ENCODE peak calls at places on chromosome 18, in ten cellular contexts. M is chondrocyte, W is B cell, S is GM12865, U is RWPE1, G is GM06990, R is GM10248, I is kidney tubule cell, X is psoas muscle, F is T-helper 1 cell. D is an unnamed sample.

GRCh38 chr18:67672142-67672541 is 155.6 kb upstream of the DSEL start:
- DNase-seq in W (no peak), M (no peak), G (no peak), R (no peak), U (peak), F (no peak), S (no peak), X (no peak), I (no peak), D (no peak)

GRCh38 chr18:61736168-61736567 is 156.6 kb downstream of the RNF152 start:
- DNase-seq in X (no peak), R (no peak), F (no peak), M (no peak), G (no peak), S (no peak), U (no peak), W (no peak), I (peak), D (no peak)

GRCh38 chr18:26342646-26343045 is 116.4 kb downstream of the TAF4B start:
- DNase-seq in F (no peak), U (no peak), R (no peak), M (no peak), S (no peak), W (no peak), X (no peak), I (peak), G (no peak), D (no peak)

GRCh38 chr18:48412339-48412929 is 3.3 kb upstream of the ZBTB7C start:
- DNase-seq in R (peak), W (no peak), F (no peak), G (no peak), I (peak), X (no peak), U (no peak), S (peak), M (no peak), D (peak)

GRCh38 chr18:50045126-50045525 is 149.8 kb downstream of the MYO5B start:
- DNase-seq in F (no peak), W (no peak), X (no peak), I (no peak), S (no peak), M (no peak), U (no peak), R (no peak), G (no peak), D (no peak)

GRCh38 chr18:63311481-63312409 is 7.8 kb downstream of the BCL2 start:
- DNase-seq in G (peak), U (no peak), W (peak), R (peak), F (no peak), S (peak), X (no peak), M (no peak), I (peak), D (no peak)

GRCh38 chr18:59696311-59697235 is 650 bp downstream of the CCBE1 start:
- DNase-seq in U (no peak), F (no peak), X (peak), I (peak), W (no peak), S (no peak), R (peak), G (no peak), M (no peak), D (no peak)

GRCh38 chr18:111292-112014 is 46.9 kb upstream of the USP14 start:
- DNase-seq in X (peak), G (peak), M (no peak), F (peak), R (peak), I (peak), U (peak), W (peak), S (peak), D (peak)

GRCh38 chr18:54191352-54191751 is 33.1 kb downstream of the MBD2 start:
- DNase-seq in U (peak), S (no peak), I (no peak), R (no peak), G (no peak), F (no peak), W (no peak), X (no peak), M (no peak), D (no peak)

GRCh38 chr18:50973367-50974126 is 5.7 kb downstream of the ELAC1 start:
- DNase-seq in X (no peak), U (peak), W (no peak), G (no peak), S (no peak), R (no peak), M (no peak), I (peak), F (no peak), D (no peak)

GRCh38 chr18:9820719-9821118 is 65.1 kb upstream of the TXNDC2 start:
- DNase-seq in I (no peak), R (no peak), G (no peak), X (no peak), S (no peak), M (no peak), F (no peak), U (no peak), W (no peak), D (no peak)

GRCh38 chr18:45621068-45621511 is 5.8 kb downstream of the SLC14A2 start:
- DNase-seq in G (no peak), I (peak), U (peak), M (no peak), R (peak), S (peak), X (no peak), W (peak), F (no peak), D (peak)

GRCh38 chr18:23694642-23695430 is 5.6 kb downstream of the LAMA3 start:
- DNase-seq in X (no peak), R (no peak), M (no peak), U (no peak), W (no peak), G (no peak), S (no peak), I (no peak), F (no peak), D (no peak)

GRCh38 chr18:79503891-79504475 is 108.3 kb downstream of the NFATC1 start:
- DNase-seq in U (no peak), I (no peak), X (no peak), R (no peak), W (no peak), S (no peak), M (peak), F (no peak), G (no peak), D (no peak)

GRCh38 chr18:46466236-46467160 is 190.5 kb downstream of the LOXHD1 start:
- DNase-seq in U (no peak), S (no peak), G (no peak), X (no peak), I (no peak), R (no peak), M (no peak), W (no peak), F (no peak), D (no peak)

GRCh38 chr18:12086249-12086648 is 7.4 kb upstream of the ANKRD62 start:
- DNase-seq in G (no peak), F (no peak), R (no peak), U (no peak), X (no peak), I (no peak), S (no peak), W (no peak), M (no peak), D (no peak)

GRCh38 chr18:8705280-8705940 is at the start of gene MTCL1:
- DNase-seq in X (peak), M (no peak), U (peak), F (no peak), S (peak), W (peak), I (peak), R (peak), G (peak), D (peak)

GRCh38 chr18:22344908-22345670 is 72.6 kb downstream of the CTAGE1 start:
- DNase-seq in R (no peak), W (no peak), X (no peak), I (no peak), S (peak), M (no peak), G (no peak), U (no peak), F (no peak), D (no peak)

GRCh38 chr18:77054606-77055428 is 77.8 kb downstream of the MBP start:
- DNase-seq in R (peak), F (peak), M (no peak), W (peak), G (peak), U (no peak), X (peak), I (peak), S (peak), D (peak)

GRCh38 chr18:57142361-57142760 is 4.5 kb upstream of the BOD1L2 start:
- DNase-seq in G (no peak), S (no peak), R (no peak), M (no peak), I (no peak), U (no peak), X (no peak), F (no peak), W (no peak), D (no peak)

GRCh38 chr18:65817178-65817577 is 66.4 kb downstream of the CDH7 start:
- DNase-seq in X (no peak), S (no peak), U (no peak), G (no peak), W (no peak), I (no peak), M (no peak), F (no peak), R (no peak), D (no peak)

GRCh38 chr18:10010611-10011015 is 96.8 kb downstream of the VAPA start:
- DNase-seq in X (peak), R (no peak), F (no peak), G (no peak), I (peak), S (no peak), U (no peak), M (no peak), W (no peak), D (peak)

GRCh38 chr18:35680139-35680551 is 98.6 kb downstream of the GALNT1 start:
- DNase-seq in F (no peak), W (no peak), M (no peak), I (no peak), G (no peak), U (no peak), S (no peak), X (no peak), R (no peak), D (no peak)

GRCh38 chr18:24503182-24503581 is 42.7 kb downstream of the HRH4 start:
- DNase-seq in U (no peak), M (no peak), G (no peak), W (no peak), S (no peak), I (no peak), X (no peak), F (no peak), R (no peak), D (no peak)

GRCh38 chr18:63542069-63542468 is at the start of gene SERPINB12:
- DNase-seq in F (no peak), G (no peak), S (no peak), I (no peak), X (no peak), W (no peak), U (no peak), M (no peak), R (no peak), D (no peak)

GRCh38 chr18:25621682-25622081 is 269.7 kb upstream of the ZNF521 start:
- DNase-seq in W (no peak), R (no peak), F (no peak), S (no peak), I (no peak), X (no peak), U (no peak), G (no peak), M (no peak), D (no peak)

GRCh38 chr18:45836242-45837215 is 11.1 kb downstream of the SIGLEC15 start:
- DNase-seq in S (no peak), F (no peak), M (no peak), I (no peak), G (no peak), R (no peak), U (no peak), W (no peak), X (no peak), D (no peak)

GRCh38 chr18:58541137-58541788 is 87.6 kb downstream of the ALPK2 start:
- DNase-seq in M (no peak), U (no peak), F (no peak), G (no peak), W (no peak), S (peak), X (no peak), R (no peak), I (peak), D (no peak)

GRCh38 chr18:23386317-23386716 is 66.8 kb upstream of the RIOK3 start:
- DNase-seq in U (no peak), I (peak), F (no peak), M (no peak), X (no peak), S (no peak), R (no peak), G (no peak), W (no peak), D (no peak)

GRCh38 chr18:8898990-8899389 is 193.6 kb downstream of the MTCL1 start:
- DNase-seq in I (no peak), U (no peak), W (no peak), G (no peak), F (no peak), R (no peak), M (no peak), X (no peak), S (no peak), D (no peak)

GRCh38 chr18:12432881-12433280 is 25.2 kb downstream of the PRELID3A start:
- DNase-seq in S (no peak), R (no peak), W (no peak), U (no peak), G (no peak), I (no peak), F (no peak), X (no peak), M (no peak), D (no peak)

GRCh38 chr18:9849407-9849961 is 36.3 kb upstream of the TXNDC2 start:
- DNase-seq in X (peak), W (no peak), R (no peak), G (no peak), I (peak), M (no peak), S (no peak), F (no peak), U (no peak), D (no peak)

GRCh38 chr18:13369756-13370510 is 151.4 kb downstream of the LDLRAD4 start:
- DNase-seq in M (no peak), S (no peak), F (no peak), W (no peak), I (peak), R (no peak), U (no peak), X (no peak), G (no peak), D (no peak)